ENCODE peak calls at places on chromosomes 4 and X, in seven cellular contexts. One of them, this sample, is unnamed.

GRCh38 chr4:57370691-57371090 is 260.5 kb upstream of the IGFBP7 start:
- DNase-seq in tibial artery: no peak
- DNase-seq in RWPE1: no peak
- DNase-seq in breast epithelium: no peak
- DNase-seq in cardiac muscle cell: no peak
- DNase-seq in fibroblast of lung: no peak
- DNase-seq in GM23338: no peak
- DNase-seq in this sample: no peak

GRCh38 chrX:36867143-36867542 is 141.0 kb upstream of the FAM47C start:
- DNase-seq in tibial artery: no peak
- DNase-seq in RWPE1: peak
- DNase-seq in breast epithelium: no peak
- DNase-seq in cardiac muscle cell: peak
- DNase-seq in fibroblast of lung: peak
- DNase-seq in GM23338: peak
- DNase-seq in this sample: no peak

GRCh38 chrX:119692241-119693031 is 532 bp downstream of the SEPTIN6 start:
- DNase-seq in tibial artery: no peak
- DNase-seq in RWPE1: peak
- DNase-seq in breast epithelium: no peak
- DNase-seq in cardiac muscle cell: peak
- DNase-seq in fibroblast of lung: peak
- DNase-seq in GM23338: no peak
- DNase-seq in this sample: peak

GRCh38 chrX:3345281-3346081 is 971 bp downstream of the MXRA5 start:
- DNase-seq in tibial artery: peak
- DNase-seq in RWPE1: peak
- DNase-seq in breast epithelium: peak
- DNase-seq in cardiac muscle cell: peak
- DNase-seq in fibroblast of lung: peak
- DNase-seq in GM23338: peak
- DNase-seq in this sample: peak

GRCh38 chr4:88230399-88230798 is 54.0 kb downstream of the PPM1K start:
- DNase-seq in tibial artery: no peak
- DNase-seq in RWPE1: no peak
- DNase-seq in breast epithelium: no peak
- DNase-seq in cardiac muscle cell: no peak
- DNase-seq in fibroblast of lung: no peak
- DNase-seq in GM23338: no peak
- DNase-seq in this sample: no peak

GRCh38 chr4:155322782-155323181 is 54.0 kb downstream of the MAP9 start:
- DNase-seq in tibial artery: no peak
- DNase-seq in RWPE1: no peak
- DNase-seq in breast epithelium: no peak
- DNase-seq in cardiac muscle cell: no peak
- DNase-seq in fibroblast of lung: no peak
- DNase-seq in GM23338: no peak
- DNase-seq in this sample: no peak

GRCh38 chr4:74651198-74651597 is 143.1 kb downstream of the BTC start:
- DNase-seq in tibial artery: no peak
- DNase-seq in RWPE1: no peak
- DNase-seq in breast epithelium: no peak
- DNase-seq in cardiac muscle cell: no peak
- DNase-seq in fibroblast of lung: no peak
- DNase-seq in GM23338: no peak
- DNase-seq in this sample: no peak

GRCh38 chr4:85430226-85430625 is 44.7 kb upstream of the ARHGAP24 start:
- DNase-seq in tibial artery: no peak
- DNase-seq in RWPE1: no peak
- DNase-seq in breast epithelium: no peak
- DNase-seq in cardiac muscle cell: no peak
- DNase-seq in fibroblast of lung: no peak
- DNase-seq in GM23338: no peak
- DNase-seq in this sample: no peak

GRCh38 chr4:144948421-144948820 is 149.6 kb downstream of the ANAPC10 start:
- DNase-seq in tibial artery: no peak
- DNase-seq in RWPE1: no peak
- DNase-seq in breast epithelium: no peak
- DNase-seq in cardiac muscle cell: no peak
- DNase-seq in fibroblast of lung: no peak
- DNase-seq in GM23338: no peak
- DNase-seq in this sample: no peak

GRCh38 chrX:122504026-122504425 is 680.1 kb upstream of the GRIA3 start:
- DNase-seq in tibial artery: no peak
- DNase-seq in RWPE1: no peak
- DNase-seq in breast epithelium: no peak
- DNase-seq in cardiac muscle cell: no peak
- DNase-seq in fibroblast of lung: no peak
- DNase-seq in GM23338: no peak
- DNase-seq in this sample: no peak

GRCh38 chr4:106315968-106316772 is at the start of the genes AIMP1 and TBCK:
- DNase-seq in tibial artery: peak
- DNase-seq in RWPE1: peak
- DNase-seq in breast epithelium: peak
- DNase-seq in cardiac muscle cell: peak
- DNase-seq in fibroblast of lung: peak
- DNase-seq in GM23338: peak
- DNase-seq in this sample: peak

GRCh38 chrX:46589977-46590723 is 16.6 kb downstream of the CHST7 start:
- DNase-seq in tibial artery: no peak
- DNase-seq in RWPE1: no peak
- DNase-seq in breast epithelium: no peak
- DNase-seq in cardiac muscle cell: peak
- DNase-seq in fibroblast of lung: peak
- DNase-seq in GM23338: no peak
- DNase-seq in this sample: no peak

GRCh38 chrX:69045616-69046345 is 119.5 kb downstream of the PJA1 start:
- DNase-seq in tibial artery: no peak
- DNase-seq in RWPE1: no peak
- DNase-seq in breast epithelium: no peak
- DNase-seq in cardiac muscle cell: no peak
- DNase-seq in fibroblast of lung: no peak
- DNase-seq in GM23338: no peak
- DNase-seq in this sample: no peak

GRCh38 chr4:66688674-66689073 is 856.6 kb downstream of the CENPC start:
- DNase-seq in tibial artery: no peak
- DNase-seq in RWPE1: peak
- DNase-seq in breast epithelium: no peak
- DNase-seq in cardiac muscle cell: peak
- DNase-seq in fibroblast of lung: peak
- DNase-seq in GM23338: peak
- DNase-seq in this sample: no peak

GRCh38 chrX:53681661-53682060 is 4.9 kb downstream of the HUWE1 start:
- DNase-seq in tibial artery: no peak
- DNase-seq in RWPE1: peak
- DNase-seq in breast epithelium: no peak
- DNase-seq in cardiac muscle cell: peak
- DNase-seq in fibroblast of lung: peak
- DNase-seq in GM23338: no peak
- DNase-seq in this sample: no peak

GRCh38 chrX:97026406-97026805 is 142.7 kb downstream of the RPA4 start:
- DNase-seq in tibial artery: no peak
- DNase-seq in RWPE1: no peak
- DNase-seq in breast epithelium: no peak
- DNase-seq in cardiac muscle cell: peak
- DNase-seq in fibroblast of lung: no peak
- DNase-seq in GM23338: peak
- DNase-seq in this sample: no peak

GRCh38 chr4:79886557-79886956 is 186.5 kb downstream of the ANTXR2 start:
- DNase-seq in tibial artery: no peak
- DNase-seq in RWPE1: no peak
- DNase-seq in breast epithelium: no peak
- DNase-seq in cardiac muscle cell: peak
- DNase-seq in fibroblast of lung: peak
- DNase-seq in GM23338: no peak
- DNase-seq in this sample: no peak

GRCh38 chr4:155854597-155855226 is 11.4 kb downstream of the ASIC5 start:
- DNase-seq in tibial artery: no peak
- DNase-seq in RWPE1: no peak
- DNase-seq in breast epithelium: no peak
- DNase-seq in cardiac muscle cell: peak
- DNase-seq in fibroblast of lung: peak
- DNase-seq in GM23338: no peak
- DNase-seq in this sample: no peak

GRCh38 chrX:9310596-9310995 is 154.3 kb upstream of the TBL1X start:
- DNase-seq in tibial artery: no peak
- DNase-seq in RWPE1: no peak
- DNase-seq in breast epithelium: no peak
- DNase-seq in cardiac muscle cell: peak
- DNase-seq in fibroblast of lung: no peak
- DNase-seq in GM23338: no peak
- DNase-seq in this sample: no peak

GRCh38 chr4:89416968-89417367 is 109.4 kb upstream of the GPRIN3 start:
- DNase-seq in tibial artery: no peak
- DNase-seq in RWPE1: no peak
- DNase-seq in breast epithelium: no peak
- DNase-seq in cardiac muscle cell: no peak
- DNase-seq in fibroblast of lung: no peak
- DNase-seq in GM23338: no peak
- DNase-seq in this sample: no peak

GRCh38 chr4:144754562-144755410 is 108.8 kb downstream of the HHIP start:
- DNase-seq in tibial artery: no peak
- DNase-seq in RWPE1: no peak
- DNase-seq in breast epithelium: no peak
- DNase-seq in cardiac muscle cell: peak
- DNase-seq in fibroblast of lung: peak
- DNase-seq in GM23338: peak
- DNase-seq in this sample: no peak

GRCh38 chr4:71784569-71785197 is 804 bp upstream of the GC start:
- DNase-seq in tibial artery: no peak
- DNase-seq in RWPE1: no peak
- DNase-seq in breast epithelium: no peak
- DNase-seq in cardiac muscle cell: no peak
- DNase-seq in fibroblast of lung: no peak
- DNase-seq in GM23338: no peak
- DNase-seq in this sample: no peak

GRCh38 chr4:74166135-74166534 is 8.2 kb downstream of the MTHFD2L start:
- DNase-seq in tibial artery: no peak
- DNase-seq in RWPE1: no peak
- DNase-seq in breast epithelium: no peak
- DNase-seq in cardiac muscle cell: no peak
- DNase-seq in fibroblast of lung: no peak
- DNase-seq in GM23338: no peak
- DNase-seq in this sample: no peak

GRCh38 chr4:57499786-57500185 is 389.6 kb upstream of the IGFBP7 start:
- DNase-seq in tibial artery: no peak
- DNase-seq in RWPE1: peak
- DNase-seq in breast epithelium: no peak
- DNase-seq in cardiac muscle cell: no peak
- DNase-seq in fibroblast of lung: no peak
- DNase-seq in GM23338: no peak
- DNase-seq in this sample: no peak

GRCh38 chrX:153973127-153974002 is 811 bp downstream of the TMEM187 start:
- DNase-seq in tibial artery: no peak
- DNase-seq in RWPE1: no peak
- DNase-seq in breast epithelium: no peak
- DNase-seq in cardiac muscle cell: no peak
- DNase-seq in fibroblast of lung: no peak
- DNase-seq in GM23338: no peak
- DNase-seq in this sample: no peak

GRCh38 chr4:37903901-37904300 is 13.0 kb downstream of the TBC1D1 start:
- DNase-seq in tibial artery: no peak
- DNase-seq in RWPE1: no peak
- DNase-seq in breast epithelium: no peak
- DNase-seq in cardiac muscle cell: no peak
- DNase-seq in fibroblast of lung: no peak
- DNase-seq in GM23338: no peak
- DNase-seq in this sample: no peak

GRCh38 chrX:70998402-70999027 is 67.6 kb upstream of the SLC7A3 start:
- DNase-seq in tibial artery: peak
- DNase-seq in RWPE1: peak
- DNase-seq in breast epithelium: peak
- DNase-seq in cardiac muscle cell: peak
- DNase-seq in fibroblast of lung: peak
- DNase-seq in GM23338: peak
- DNase-seq in this sample: no peak
- TF ChIP-seq CTCF in tibial artery: no peak
- TF ChIP-seq CTCF in RWPE1: peak
- TF ChIP-seq CTCF in breast epithelium: peak
- TF ChIP-seq CTCF in cardiac muscle cell: peak
- TF ChIP-seq CTCF in fibroblast of lung: peak
- TF ChIP-seq CTCF in GM23338: peak
- TF ChIP-seq CTCF in this sample: peak

GRCh38 chr4:99062120-99062519 is 26.5 kb downstream of the ADH5 start:
- DNase-seq in tibial artery: no peak
- DNase-seq in RWPE1: no peak
- DNase-seq in breast epithelium: no peak
- DNase-seq in cardiac muscle cell: no peak
- DNase-seq in fibroblast of lung: no peak
- DNase-seq in GM23338: no peak
- DNase-seq in this sample: no peak

GRCh38 chr4:99058228-99058627 is 30.4 kb downstream of the ADH5 start:
- DNase-seq in tibial artery: no peak
- DNase-seq in RWPE1: no peak
- DNase-seq in breast epithelium: no peak
- DNase-seq in cardiac muscle cell: no peak
- DNase-seq in fibroblast of lung: no peak
- DNase-seq in GM23338: no peak
- DNase-seq in this sample: peak

GRCh38 chr4:99059550-99059949 is 29.0 kb downstream of the ADH5 start:
- DNase-seq in tibial artery: no peak
- DNase-seq in RWPE1: no peak
- DNase-seq in breast epithelium: no peak
- DNase-seq in cardiac muscle cell: no peak
- DNase-seq in fibroblast of lung: no peak
- DNase-seq in GM23338: no peak
- DNase-seq in this sample: no peak

GRCh38 chr4:99061048-99061447 is 27.5 kb downstream of the ADH5 start:
- DNase-seq in tibial artery: no peak
- DNase-seq in RWPE1: no peak
- DNase-seq in breast epithelium: no peak
- DNase-seq in cardiac muscle cell: no peak
- DNase-seq in fibroblast of lung: no peak
- DNase-seq in GM23338: no peak
- DNase-seq in this sample: no peak
- H3K27ac ChIP-seq in tibial artery: no peak
- H3K27ac ChIP-seq in RWPE1: peak
- H3K27ac ChIP-seq in breast epithelium: no peak
- H3K27ac ChIP-seq in cardiac muscle cell: peak
- H3K27ac ChIP-seq in fibroblast of lung: peak
- H3K27ac ChIP-seq in GM23338: no peak
- H3K27ac ChIP-seq in this sample: peak

DNA sequence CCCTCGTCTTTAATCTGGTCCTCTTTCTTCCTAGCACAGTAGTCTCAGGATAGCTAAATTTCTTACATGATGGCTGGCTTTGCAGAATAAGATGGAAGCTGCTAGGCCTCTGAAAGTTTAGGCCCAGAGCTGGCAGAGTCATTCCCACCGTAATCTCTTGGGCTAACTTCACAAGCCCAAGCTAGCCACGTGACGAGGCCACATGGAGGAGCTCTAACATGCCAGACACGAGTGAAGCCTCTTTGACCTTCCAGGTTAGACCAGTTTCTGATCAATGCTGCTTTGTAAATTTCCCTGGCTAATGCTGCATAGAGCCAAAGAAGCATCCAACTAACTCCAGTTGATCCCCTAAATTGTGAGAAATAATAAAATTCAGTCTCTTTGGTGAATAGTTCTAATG is 9.5 kb upstream of the CENPE start:
- DNase-seq in tibial artery: no peak
- DNase-seq in RWPE1: no peak
- DNase-seq in breast epithelium: no peak
- DNase-seq in cardiac muscle cell: no peak
- DNase-seq in fibroblast of lung: no peak
- DNase-seq in GM23338: peak
- DNase-seq in this sample: no peak
- TF ChIP-seq CTCF in tibial artery: no peak
- TF ChIP-seq CTCF in RWPE1: no peak
- TF ChIP-seq CTCF in breast epithelium: no peak
- TF ChIP-seq CTCF in cardiac muscle cell: no peak
- TF ChIP-seq CTCF in fibroblast of lung: no peak
- TF ChIP-seq CTCF in GM23338: peak
- TF ChIP-seq CTCF in this sample: no peak

GRCh38 chr4:118753096-118753495 is 67.9 kb downstream of the METTL14 start:
- DNase-seq in tibial artery: no peak
- DNase-seq in RWPE1: no peak
- DNase-seq in breast epithelium: no peak
- DNase-seq in cardiac muscle cell: no peak
- DNase-seq in fibroblast of lung: no peak
- DNase-seq in GM23338: no peak
- DNase-seq in this sample: no peak
- H3K27ac ChIP-seq in tibial artery: peak
- H3K27ac ChIP-seq in RWPE1: no peak
- H3K27ac ChIP-seq in breast epithelium: no peak
- H3K27ac ChIP-seq in cardiac muscle cell: no peak
- H3K27ac ChIP-seq in fibroblast of lung: no peak
- H3K27ac ChIP-seq in GM23338: no peak
- H3K27ac ChIP-seq in this sample: peak

This sample was measured in left ventricle myocardium inferior.